ENCODE peak calls at places on chromosome X, in five cellular contexts. C is esophagus squamous epithelium, G is suprapubic skin, A is heart right ventricle, T is coronary artery. Z is an unnamed sample.

GRCh38 chrX:9341305-9342201 is 123.3 kb upstream of the TBL1X start:
- DNase-seq in C (peak), G (peak), A (peak), T (no peak), Z (peak)

GRCh38 chrX:107054978-107055377 is 55.0 kb upstream of the MORC4 start:
- DNase-seq in C (no peak), G (no peak), A (no peak), T (no peak), Z (no peak)

GRCh38 chrX:50066318-50066937 is 134.4 kb downstream of the AKAP4 start:
- DNase-seq in C (no peak), G (no peak), A (no peak), T (no peak), Z (no peak)

GRCh38 chrX:41984628-41985027 is 61.3 kb upstream of the CASK start:
- DNase-seq in C (no peak), G (no peak), A (no peak), T (no peak), Z (no peak)

GRCh38 chrX:34578237-34578636 is 78.8 kb downstream of the TMEM47 start:
- DNase-seq in C (no peak), G (no peak), A (peak), T (no peak), Z (no peak)

GRCh38 chrX:49166914-49167739 is 4.6 kb downstream of the MAGIX start:
- DNase-seq in C (no peak), G (peak), A (peak), T (peak), Z (peak)

GRCh38 chrX:37993857-37994619 is 12.3 kb upstream of the SYTL5 start:
- DNase-seq in C (no peak), G (no peak), A (no peak), T (no peak), Z (no peak)

GRCh38 chrX:46904626-46905025 is 7.6 kb upstream of the JADE3 start:
- DNase-seq in C (no peak), G (no peak), A (no peak), T (no peak), Z (no peak)

GRCh38 chrX:150729956-150730355 is 36.8 kb downstream of the MTMR1 start:
- DNase-seq in C (no peak), G (no peak), A (no peak), T (no peak), Z (no peak)

GRCh38 chrX:31070057-31070468 is 1.8 kb downstream of the FTHL17 start:
- DNase-seq in C (no peak), G (no peak), A (no peak), T (no peak), Z (no peak)

GRCh38 chrX:54358424-54359211 is 772 bp upstream of the WNK3 start:
- DNase-seq in C (no peak), G (peak), A (peak), T (peak), Z (peak)

GRCh38 chrX:45806410-45807121 is 605.9 kb upstream of the DIPK2B start:
- DNase-seq in C (no peak), G (no peak), A (no peak), T (no peak), Z (peak)

GRCh38 chrX:154061801-154062200 is 35.7 kb downstream of the MECP2 start:
- DNase-seq in C (no peak), G (no peak), A (no peak), T (no peak), Z (no peak)
- H3K27ac ChIP-seq in C (no peak), G (no peak), A (no peak), T (no peak), Z (peak)

DNA sequence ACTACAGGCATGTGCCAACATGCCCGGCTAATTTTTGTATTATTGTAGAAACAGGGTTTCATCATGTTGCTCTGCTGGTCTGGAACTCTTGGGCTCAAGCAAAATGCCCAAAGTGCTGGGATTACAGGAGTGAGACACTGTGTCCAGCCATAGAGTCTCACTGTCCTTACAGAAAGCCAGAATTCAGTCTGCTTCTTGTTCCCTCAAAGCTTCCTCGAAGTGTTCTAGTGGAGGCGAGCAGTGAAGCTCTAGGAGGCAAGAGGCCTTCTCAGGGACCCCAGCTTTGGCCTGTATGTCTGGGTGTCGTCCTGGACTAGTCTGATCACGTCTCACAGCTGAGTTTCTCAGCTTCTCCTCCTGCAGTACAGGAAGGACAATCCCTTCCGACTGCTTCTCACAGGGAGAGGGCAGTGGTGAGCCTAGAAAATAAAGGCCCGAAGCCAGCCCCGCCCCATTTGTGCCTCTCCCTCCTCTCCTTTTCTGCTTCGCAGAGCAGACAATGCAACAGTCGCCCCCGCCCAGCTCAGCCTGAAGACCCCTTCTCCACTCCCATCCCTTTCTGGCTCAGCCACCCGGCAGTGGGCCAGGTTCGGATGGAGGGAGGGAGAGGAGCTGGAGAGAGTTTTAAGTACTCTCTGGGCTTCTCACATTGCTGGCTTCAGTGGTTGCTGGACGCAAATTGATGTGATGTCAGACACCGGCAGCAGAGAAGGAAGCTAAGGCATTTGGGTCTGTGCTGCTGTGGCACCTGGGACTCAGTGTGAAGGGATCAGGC is 11.1 kb upstream of the FAM3A start:
- DNase-seq in C (no peak), G (peak), A (peak), T (no peak), Z (peak)
- H3K4me3 ChIP-seq in C (peak), G (peak), A (peak), T (peak), Z (no peak)

GRCh38 chrX:102976290-102976689 is 39.2 kb downstream of the RAB40AL start:
- DNase-seq in C (no peak), G (no peak), A (no peak), T (no peak), Z (no peak)
- H3K27ac ChIP-seq in C (no peak), G (no peak), A (no peak), T (no peak), Z (no peak)

DNA sequence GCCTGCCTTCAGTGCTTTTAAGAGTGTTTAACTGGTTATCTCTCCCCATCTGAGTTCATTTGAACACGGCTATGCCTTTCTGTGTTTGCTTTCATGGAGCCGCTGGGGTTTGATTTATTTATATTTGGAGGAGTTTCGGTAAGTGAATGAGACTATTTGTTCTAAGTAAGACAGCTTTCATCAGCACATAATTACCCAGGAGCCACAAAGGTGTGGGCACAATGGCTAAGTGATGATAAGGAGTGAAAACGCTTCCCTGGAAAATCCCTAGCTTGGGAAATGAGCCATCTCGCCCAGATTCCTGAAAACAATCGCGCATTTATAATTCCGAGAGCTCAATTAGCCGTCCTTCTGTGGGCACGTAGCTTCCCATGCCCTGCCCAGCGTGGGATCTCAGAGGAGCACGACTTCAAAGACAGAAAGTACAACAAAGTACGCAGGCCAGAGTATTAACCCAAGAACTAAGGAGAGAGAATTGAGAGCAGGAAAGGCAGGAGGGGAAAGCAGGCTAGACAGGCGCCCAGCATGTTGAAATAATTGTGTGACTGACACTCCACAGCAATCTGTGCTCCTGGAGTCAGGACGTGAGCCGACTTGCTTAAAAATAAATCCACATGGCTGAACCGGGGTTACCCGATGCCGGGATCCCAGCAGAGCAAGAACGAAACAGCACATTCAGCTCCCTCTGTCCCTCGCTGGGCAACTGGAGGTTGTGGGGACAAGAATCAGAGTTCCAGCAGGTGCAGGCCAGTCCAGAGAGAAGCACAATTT is 99.0 kb downstream of the DHRSX start:
- DNase-seq in C (no peak), G (no peak), A (peak), T (no peak), Z (no peak)
- H3K4me3 ChIP-seq in C (peak), G (peak), A (peak), T (no peak), Z (no peak)

GRCh38 chrX:51894697-51895336 is 1.4 kb downstream of the MAGED1 start:
- DNase-seq in C (no peak), G (no peak), A (peak), T (no peak), Z (no peak)

GRCh38 chrX:51902651-51903050 is 9.2 kb downstream of the MAGED1 start:
- DNase-seq in C (no peak), G (no peak), A (no peak), T (no peak), Z (no peak)

GRCh38 chrX:51893931-51894696 is 691 bp downstream of the MAGED1 start:
- DNase-seq in C (no peak), G (no peak), A (peak), T (no peak), Z (peak)

GRCh38 chrX:51896626-51897025 is 3.2 kb downstream of the MAGED1 start:
- DNase-seq in C (no peak), G (no peak), A (no peak), T (no peak), Z (no peak)

GRCh38 chrX:51899741-51900140 is 6.3 kb downstream of the MAGED1 start:
- DNase-seq in C (no peak), G (no peak), A (no peak), T (no peak), Z (no peak)
- H3K27ac ChIP-seq in C (no peak), G (no peak), A (no peak), T (no peak), Z (no peak)

Z was measured in naive thymus-derived CD4-positive, alpha-beta T cell.